ENCODE peak calls at places on chromosome 11, in four cellular contexts. One of them, this sample, is unnamed.

GRCh38 chr11:132030896-132031295 is 660.5 kb downstream of the NTM start:
- DNase-seq in HCT116: no peak
- DNase-seq in HepG2: no peak
- DNase-seq in K562: no peak
- DNase-seq in this sample: no peak

GRCh38 chr11:33559567-33559966 is 141.1 kb downstream of the C11orf91 start:
- DNase-seq in HepG2: no peak
- DNase-seq in K562: no peak
- DNase-seq in HCT116: no peak
- DNase-seq in this sample: no peak

GRCh38 chr11:76597533-76598425 is 72.8 kb downstream of the LRRC32 start:
- DNase-seq in HepG2: no peak
- DNase-seq in HCT116: no peak
- DNase-seq in K562: no peak
- DNase-seq in this sample: no peak

GRCh38 chr11:72781313-72782080 is 12.3 kb downstream of the STARD10 start:
- DNase-seq in HCT116: no peak
- DNase-seq in K562: peak; percentile 59
- DNase-seq in HepG2: no peak
- DNase-seq in this sample: no peak

GRCh38 chr11:130765951-130766649 is 150.2 kb downstream of the SNX19 start:
- DNase-seq in HCT116: no peak
- DNase-seq in HepG2: no peak
- DNase-seq in K562: no peak
- DNase-seq in this sample: no peak

GRCh38 chr11:64864473-64865285 is 13.7 kb downstream of the EHD1 start:
- DNase-seq in HCT116: no peak
- DNase-seq in HepG2: no peak
- DNase-seq in K562: no peak
- DNase-seq in this sample: no peak

GRCh38 chr11:96275807-96276594 is 67.0 kb downstream of the MAML2 start:
- DNase-seq in HCT116: no peak
- DNase-seq in HepG2: no peak
- DNase-seq in K562: no peak
- DNase-seq in this sample: no peak

GRCh38 chr11:2777396-2777795 is 77.6 kb upstream of the KCNQ1OT1 start:
- DNase-seq in HepG2: no peak
- DNase-seq in HCT116: no peak
- DNase-seq in K562: no peak
- DNase-seq in this sample: no peak

GRCh38 chr11:33214187-33214586 is 43.0 kb upstream of the HIPK3 start:
- DNase-seq in HCT116: no peak
- DNase-seq in HepG2: no peak
- DNase-seq in K562: no peak
- DNase-seq in this sample: no peak

GRCh38 chr11:48011125-48012050 is 31.0 kb downstream of the PTPRJ start:
- DNase-seq in HCT116: no peak
- DNase-seq in K562: no peak
- DNase-seq in HepG2: no peak
- DNase-seq in this sample: no peak

GRCh38 chr11:12226093-12226492 is 115.7 kb downstream of the MICAL2 start:
- DNase-seq in HCT116: no peak
- DNase-seq in K562: no peak
- DNase-seq in HepG2: no peak
- DNase-seq in this sample: no peak

GRCh38 chr11:8934735-8935478 is 2.2 kb upstream of the C11orf16 start:
- DNase-seq in HCT116: peak; percentile 53
- DNase-seq in HepG2: peak; percentile 18
- DNase-seq in K562: peak; percentile 27
- DNase-seq in this sample: no peak

GRCh38 chr11:70504246-70505020 is 106.1 kb downstream of the CTTN start:
- DNase-seq in HCT116: no peak
- DNase-seq in K562: no peak
- DNase-seq in HepG2: no peak
- DNase-seq in this sample: no peak

GRCh38 chr11:130470832-130471706 is 22.6 kb downstream of the ADAMTS15 start:
- DNase-seq in HCT116: no peak
- DNase-seq in HepG2: no peak
- DNase-seq in K562: no peak
- DNase-seq in this sample: no peak

GRCh38 chr11:119876841-119877240 is 147.8 kb upstream of the NECTIN1 start:
- DNase-seq in HepG2: no peak
- DNase-seq in K562: peak; percentile 4
- DNase-seq in HCT116: no peak
- DNase-seq in this sample: no peak

GRCh38 chr11:16001899-16002426 is 354.4 kb downstream of the SOX6 start:
- DNase-seq in HepG2: peak; percentile 92
- DNase-seq in HCT116: peak; percentile 10
- DNase-seq in K562: no peak
- DNase-seq in this sample: no peak

GRCh38 chr11:49221112-49221511 is 12.7 kb upstream of the FOLH1 start:
- DNase-seq in HepG2: no peak
- DNase-seq in K562: no peak
- DNase-seq in HCT116: no peak
- DNase-seq in this sample: no peak

GRCh38 chr11:96524475-96524874 is 134.7 kb downstream of the JRKL start:
- DNase-seq in HCT116: no peak
- DNase-seq in K562: no peak
- DNase-seq in HepG2: no peak
- DNase-seq in this sample: no peak

GRCh38 chr11:72727521-72727920 is 24.7 kb downstream of the ARAP1 start:
- DNase-seq in HepG2: no peak
- DNase-seq in K562: no peak
- DNase-seq in HCT116: no peak
- DNase-seq in this sample: no peak

GRCh38 chr11:72237112-72237931 is 6.7 kb downstream of the PHOX2A start:
- DNase-seq in K562: no peak
- DNase-seq in HCT116: no peak
- DNase-seq in HepG2: no peak
- DNase-seq in this sample: no peak

GRCh38 chr11:105667441-105667840 is 57.6 kb downstream of the GRIA4 start:
- DNase-seq in K562: no peak
- DNase-seq in HepG2: no peak
- DNase-seq in HCT116: no peak
- DNase-seq in this sample: no peak

GRCh38 chr11:67632175-67632981 is 2.6 kb upstream of the NUDT8 start:
- DNase-seq in K562: no peak
- DNase-seq in HCT116: no peak
- DNase-seq in HepG2: peak; percentile 71
- DNase-seq in this sample: no peak

GRCh38 chr11:68137833-68138232 is 16.6 kb upstream of the CHKA start:
- DNase-seq in HCT116: no peak
- DNase-seq in HepG2: peak; percentile 81
- DNase-seq in K562: no peak
- DNase-seq in this sample: no peak

GRCh38 chr11:587978-588380 is 11.7 kb downstream of the PHRF1 start:
- DNase-seq in K562: peak; percentile 79
- DNase-seq in HepG2: peak; percentile 96
- DNase-seq in HCT116: no peak
- DNase-seq in this sample: no peak

GRCh38 chr11:77592727-77593126 is 3.0 kb downstream of the AQP11 start:
- DNase-seq in K562: no peak
- DNase-seq in HCT116: no peak
- DNase-seq in HepG2: no peak
- DNase-seq in this sample: no peak

GRCh38 chr11:96179905-96180304 is 163.1 kb downstream of the MAML2 start:
- DNase-seq in HepG2: no peak
- DNase-seq in HCT116: no peak
- DNase-seq in K562: no peak
- DNase-seq in this sample: no peak

GRCh38 chr11:8826145-8826786 is 84.7 kb upstream of the AKIP1 start:
- DNase-seq in HepG2: peak; percentile 25
- DNase-seq in K562: peak; percentile 45
- DNase-seq in HCT116: no peak
- DNase-seq in this sample: no peak

GRCh38 chr11:67055812-67056211 is 835 bp upstream of the RHOD start:
- DNase-seq in K562: no peak
- DNase-seq in HepG2: no peak
- DNase-seq in HCT116: no peak
- DNase-seq in this sample: no peak

GRCh38 chr11:26987205-26987604 is 6.7 kb upstream of the FIBIN start:
- DNase-seq in K562: no peak
- DNase-seq in HepG2: no peak
- DNase-seq in HCT116: no peak
- DNase-seq in this sample: no peak

GRCh38 chr11:107999759-108000455 is 8.8 kb upstream of the CUL5 start:
- DNase-seq in HepG2: peak; percentile 72
- DNase-seq in K562: peak; percentile 80
- DNase-seq in HCT116: peak; percentile 74
- DNase-seq in this sample: peak; percentile 28

GRCh38 chr11:119056397-119056999 is 507 bp downstream of the HYOU1 start:
- DNase-seq in K562: peak; percentile 34
- DNase-seq in HCT116: no peak
- DNase-seq in HepG2: no peak
- DNase-seq in this sample: no peak

GRCh38 chr11:113289341-113290187 is 24.8 kb upstream of the TTC12 start:
- DNase-seq in HepG2: peak; percentile 21
- DNase-seq in HCT116: peak; percentile 21
- DNase-seq in K562: peak; percentile 58
- DNase-seq in this sample: peak; percentile 53

GRCh38 chr11:113286509-113287497 is 27.6 kb upstream of the TTC12 start:
- DNase-seq in K562: no peak
- DNase-seq in HepG2: no peak
- DNase-seq in HCT116: no peak
- DNase-seq in this sample: no peak

GRCh38 chr11:113286001-113286400 is 28.4 kb upstream of the TTC12 start:
- DNase-seq in HepG2: no peak
- DNase-seq in K562: no peak
- DNase-seq in HCT116: no peak
- DNase-seq in this sample: no peak

GRCh38 chr11:113283881-113284280 is 30.5 kb upstream of the TTC12 start:
- DNase-seq in K562: no peak
- DNase-seq in HepG2: peak; percentile 29
- DNase-seq in HCT116: no peak
- DNase-seq in this sample: no peak

DNA sequence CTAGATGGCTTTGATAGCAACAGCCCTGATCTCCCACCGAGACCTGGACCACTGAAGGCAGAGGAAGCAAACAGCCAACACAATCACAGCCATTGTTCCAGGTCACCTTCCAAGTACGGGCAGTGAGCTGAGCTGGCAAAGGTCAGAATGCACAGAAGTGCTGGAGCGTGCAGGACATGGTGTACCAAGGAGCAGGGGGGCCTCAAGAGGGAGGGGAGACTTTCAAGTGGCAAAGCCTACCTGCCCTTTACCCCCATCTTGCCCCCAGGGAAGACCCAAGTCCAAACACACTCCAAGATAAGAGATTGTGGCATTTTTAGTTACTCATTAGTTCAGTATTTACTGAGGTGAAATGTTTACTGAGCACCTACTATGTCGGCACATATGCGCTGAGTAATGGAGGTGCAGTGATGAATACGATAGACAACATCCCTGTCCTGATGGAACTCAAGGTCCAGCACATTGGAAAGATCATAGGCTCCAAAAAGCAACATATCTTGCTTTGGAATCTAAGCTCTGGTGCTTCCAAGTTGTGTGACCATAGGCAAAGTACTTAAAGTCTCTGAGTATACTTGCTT is 26.0 kb upstream of the TTC12 start:
- DNase-seq in HCT116: no peak
- DNase-seq in K562: no peak
- DNase-seq in HepG2: peak; percentile 20
- DNase-seq in this sample: no peak
- TF ChIP-seq POLR2AphosphoS5 in HCT116: no peak
- TF ChIP-seq POLR2AphosphoS5 in K562: no peak
- TF ChIP-seq POLR2AphosphoS5 in HepG2: no peak
- TF ChIP-seq POLR2AphosphoS5 in this sample: no peak

DNA sequence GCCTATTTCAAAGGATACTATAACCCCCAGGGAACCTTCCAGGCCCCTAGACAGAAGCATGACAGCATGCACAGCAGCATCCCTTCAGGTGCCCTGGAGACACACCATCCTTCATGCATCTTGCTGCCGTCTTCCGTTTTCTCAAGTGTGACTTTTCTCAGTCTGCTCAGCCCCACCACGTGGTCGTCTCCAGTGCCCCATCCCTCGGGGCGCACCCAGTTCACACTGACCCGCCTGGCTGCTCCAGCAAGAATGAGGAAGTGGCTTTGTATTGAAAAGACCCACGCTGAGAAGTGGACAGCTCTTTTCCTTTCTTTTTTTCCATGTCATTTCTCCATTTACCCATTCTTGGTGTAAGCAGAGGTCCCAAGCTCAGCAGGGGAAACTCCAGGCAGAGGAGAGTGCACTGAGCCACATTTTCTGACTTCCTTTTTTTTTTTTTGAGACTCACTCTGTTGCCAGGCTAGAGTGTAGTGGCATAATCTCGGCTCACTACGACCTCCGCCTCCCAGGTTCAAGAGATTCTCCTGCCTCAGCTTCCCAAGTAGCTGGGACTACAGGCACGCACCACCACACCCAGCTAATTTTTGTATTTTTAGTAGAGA is 14.5 kb downstream of the SERPINH1 start:
- DNase-seq in K562: no peak
- DNase-seq in HepG2: no peak
- DNase-seq in HCT116: no peak
- DNase-seq in this sample: no peak
- TF ChIP-seq TCF7L2 in K562: no peak
- TF ChIP-seq TCF7L2 in HepG2: no peak
- TF ChIP-seq TCF7L2 in HCT116: no peak
- TF ChIP-seq TCF7L2 in this sample: no peak

GRCh38 chr11:34825670-34826383 is 90.4 kb downstream of the APIP start:
- DNase-seq in HepG2: peak; percentile 99
- DNase-seq in K562: peak; percentile 77
- DNase-seq in HCT116: peak; percentile 54
- DNase-seq in this sample: no peak
- TF ChIP-seq POLR2AphosphoS5 in HepG2: peak; percentile 40
- TF ChIP-seq POLR2AphosphoS5 in K562: no peak
- TF ChIP-seq POLR2AphosphoS5 in HCT116: peak; percentile 12
- TF ChIP-seq POLR2AphosphoS5 in this sample: no peak

DNA sequence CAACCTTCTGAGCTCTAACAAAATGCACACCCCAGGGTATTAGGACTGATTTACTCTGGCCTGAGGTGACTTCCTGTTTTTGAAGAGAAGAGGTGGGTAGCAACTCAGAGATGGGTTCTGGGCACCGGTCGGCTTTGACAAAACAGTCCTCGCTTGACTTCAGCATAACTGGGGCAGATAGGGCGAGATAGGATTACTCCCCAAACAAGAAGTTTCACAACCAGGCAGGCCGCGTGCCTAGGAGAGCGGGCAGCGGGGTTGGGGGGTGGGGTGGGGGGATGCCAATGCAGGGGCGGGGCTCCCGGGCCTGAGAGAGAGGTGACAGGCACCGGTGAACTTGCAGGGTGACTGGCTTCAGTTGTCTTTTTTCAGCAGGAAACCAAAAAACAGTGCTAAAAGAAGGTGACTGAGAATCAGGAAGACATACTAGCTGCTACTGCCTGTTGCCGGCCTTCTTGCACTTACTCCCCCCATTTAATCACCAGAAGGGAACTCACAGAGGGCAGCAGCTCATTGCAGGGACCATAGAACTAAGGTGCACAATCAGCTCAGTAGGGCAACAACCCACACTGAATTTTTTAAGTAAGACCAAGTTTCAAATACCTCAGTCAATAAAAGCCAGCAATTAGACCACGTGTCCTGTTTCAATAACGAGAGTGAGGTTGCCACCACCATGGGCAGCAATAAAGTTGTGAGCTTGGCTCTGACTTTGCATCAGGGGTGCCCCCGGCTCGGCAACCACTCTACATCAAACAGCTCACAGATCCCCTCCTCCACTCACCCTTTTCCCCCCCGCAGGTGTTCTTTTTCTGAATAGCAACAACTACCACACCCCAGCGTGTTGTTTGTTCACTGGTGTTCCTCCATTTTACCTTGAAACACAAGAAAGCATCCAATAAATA is 37.2 kb upstream of the ETS1 start:
- DNase-seq in HepG2: no peak
- DNase-seq in HCT116: no peak
- DNase-seq in K562: no peak
- DNase-seq in this sample: no peak
- TF ChIP-seq TCF7L2 in HepG2: no peak
- TF ChIP-seq TCF7L2 in HCT116: no peak
- TF ChIP-seq TCF7L2 in K562: no peak
- TF ChIP-seq TCF7L2 in this sample: no peak

This sample was measured in Panc1.